ENCODE peak calls at places on chromosomes 2 and 18, in nine cellular contexts. One of them, this sample, is unnamed. For H3K9me3, the result is how much of the 10 kb centered on the place peaks cover.

GRCh38 chr2:215664847-215665525 is 229.1 kb upstream of the FN1 start:
- DNase-seq in GM23248: peak
- DNase-seq in mammary epithelial cell: peak
- DNase-seq in pancreas: no peak
- DNase-seq in neural progenitor cell: no peak
- DNase-seq in testis: no peak
- DNase-seq in left ventricle myocardium inferior: no peak
- DNase-seq in ovary: no peak
- DNase-seq in cardiac muscle cell: peak
- DNase-seq in this sample: no peak

GRCh38 chr18:21004721-21005120 is 106.9 kb downstream of the ROCK1 start:
- DNase-seq in ovary: no peak
- DNase-seq in pancreas: no peak
- DNase-seq in testis: no peak
- DNase-seq in GM23248: peak
- DNase-seq in mammary epithelial cell: peak
- DNase-seq in left ventricle myocardium inferior: no peak
- DNase-seq in cardiac muscle cell: peak
- DNase-seq in neural progenitor cell: no peak
- DNase-seq in this sample: no peak

GRCh38 chr2:23510471-23510870 is 125.5 kb downstream of the KLHL29 start:
- DNase-seq in ovary: no peak
- DNase-seq in left ventricle myocardium inferior: peak
- DNase-seq in neural progenitor cell: no peak
- DNase-seq in testis: no peak
- DNase-seq in GM23248: no peak
- DNase-seq in pancreas: no peak
- DNase-seq in cardiac muscle cell: no peak
- DNase-seq in mammary epithelial cell: no peak
- DNase-seq in this sample: no peak

GRCh38 chr2:102181376-102181775 is 5.4 kb upstream of the IL1RL2 start:
- DNase-seq in left ventricle myocardium inferior: no peak
- DNase-seq in cardiac muscle cell: peak
- DNase-seq in testis: no peak
- DNase-seq in pancreas: no peak
- DNase-seq in mammary epithelial cell: no peak
- DNase-seq in neural progenitor cell: no peak
- DNase-seq in GM23248: no peak
- DNase-seq in ovary: no peak
- DNase-seq in this sample: no peak

GRCh38 chr2:161988589-161988988 is 85.4 kb downstream of the DPP4 start:
- DNase-seq in testis: no peak
- DNase-seq in cardiac muscle cell: no peak
- DNase-seq in mammary epithelial cell: no peak
- DNase-seq in pancreas: no peak
- DNase-seq in GM23248: peak
- DNase-seq in ovary: no peak
- DNase-seq in left ventricle myocardium inferior: no peak
- DNase-seq in neural progenitor cell: peak
- DNase-seq in this sample: no peak

GRCh38 chr18:6509417-6510198 is 94.9 kb upstream of the L3MBTL4 start:
- DNase-seq in ovary: no peak
- DNase-seq in testis: no peak
- DNase-seq in GM23248: no peak
- DNase-seq in pancreas: no peak
- DNase-seq in neural progenitor cell: peak
- DNase-seq in left ventricle myocardium inferior: no peak
- DNase-seq in mammary epithelial cell: peak
- DNase-seq in cardiac muscle cell: peak
- DNase-seq in this sample: no peak

GRCh38 chr18:13455960-13456471 is 237.5 kb downstream of the LDLRAD4 start:
- DNase-seq in left ventricle myocardium inferior: no peak
- DNase-seq in GM23248: no peak
- DNase-seq in testis: no peak
- DNase-seq in ovary: no peak
- DNase-seq in pancreas: no peak
- DNase-seq in neural progenitor cell: no peak
- DNase-seq in mammary epithelial cell: no peak
- DNase-seq in cardiac muscle cell: no peak
- DNase-seq in this sample: peak

GRCh38 chr2:178109813-178110212 is 2.4 kb upstream of the RBM45 start:
- DNase-seq in cardiac muscle cell: peak
- DNase-seq in GM23248: peak
- DNase-seq in neural progenitor cell: peak
- DNase-seq in pancreas: no peak
- DNase-seq in ovary: no peak
- DNase-seq in mammary epithelial cell: peak
- DNase-seq in left ventricle myocardium inferior: no peak
- DNase-seq in testis: no peak
- DNase-seq in this sample: peak

GRCh38 chr2:67108231-67108630 is 288.9 kb upstream of the ETAA1 start:
- DNase-seq in ovary: no peak
- DNase-seq in neural progenitor cell: no peak
- DNase-seq in testis: no peak
- DNase-seq in mammary epithelial cell: peak
- DNase-seq in cardiac muscle cell: no peak
- DNase-seq in pancreas: peak
- DNase-seq in GM23248: no peak
- DNase-seq in left ventricle myocardium inferior: no peak
- DNase-seq in this sample: peak

GRCh38 chr18:525066-525797 is 24.7 kb upstream of the COLEC12 start:
- DNase-seq in neural progenitor cell: no peak
- DNase-seq in GM23248: peak
- DNase-seq in cardiac muscle cell: peak
- DNase-seq in testis: no peak
- DNase-seq in mammary epithelial cell: peak
- DNase-seq in ovary: no peak
- DNase-seq in pancreas: no peak
- DNase-seq in left ventricle myocardium inferior: no peak
- DNase-seq in this sample: no peak

GRCh38 chr2:110866496-110866895 is 134.1 kb downstream of the ACOXL start:
- DNase-seq in left ventricle myocardium inferior: no peak
- DNase-seq in cardiac muscle cell: no peak
- DNase-seq in mammary epithelial cell: no peak
- DNase-seq in neural progenitor cell: peak
- DNase-seq in testis: no peak
- DNase-seq in GM23248: no peak
- DNase-seq in pancreas: no peak
- DNase-seq in ovary: no peak
- DNase-seq in this sample: no peak

GRCh38 chr18:54904521-54904920 is 54.7 kb downstream of the CCDC68 start:
- DNase-seq in neural progenitor cell: no peak
- DNase-seq in ovary: no peak
- DNase-seq in GM23248: no peak
- DNase-seq in mammary epithelial cell: no peak
- DNase-seq in testis: no peak
- DNase-seq in cardiac muscle cell: no peak
- DNase-seq in pancreas: no peak
- DNase-seq in left ventricle myocardium inferior: no peak
- DNase-seq in this sample: no peak

GRCh38 chr2:50018938-50019337 is 864.6 kb upstream of the FSHR start:
- DNase-seq in mammary epithelial cell: peak
- DNase-seq in neural progenitor cell: no peak
- DNase-seq in ovary: no peak
- DNase-seq in pancreas: no peak
- DNase-seq in GM23248: no peak
- DNase-seq in cardiac muscle cell: no peak
- DNase-seq in testis: no peak
- DNase-seq in left ventricle myocardium inferior: no peak
- DNase-seq in this sample: no peak

GRCh38 chr2:196131949-196132925 is 39.1 kb downstream of the STK17B start:
- DNase-seq in testis: no peak
- DNase-seq in mammary epithelial cell: no peak
- DNase-seq in cardiac muscle cell: peak
- DNase-seq in pancreas: no peak
- DNase-seq in ovary: no peak
- DNase-seq in neural progenitor cell: peak
- DNase-seq in GM23248: peak
- DNase-seq in left ventricle myocardium inferior: no peak
- DNase-seq in this sample: no peak

GRCh38 chr18:9941660-9942059 is 27.8 kb downstream of the VAPA start:
- DNase-seq in pancreas: no peak
- DNase-seq in GM23248: no peak
- DNase-seq in cardiac muscle cell: no peak
- DNase-seq in ovary: no peak
- DNase-seq in left ventricle myocardium inferior: no peak
- DNase-seq in neural progenitor cell: no peak
- DNase-seq in mammary epithelial cell: no peak
- DNase-seq in testis: no peak
- DNase-seq in this sample: no peak

GRCh38 chr18:9946831-9947230 is 33.0 kb downstream of the VAPA start:
- DNase-seq in GM23248: peak
- DNase-seq in pancreas: no peak
- DNase-seq in cardiac muscle cell: no peak
- DNase-seq in testis: no peak
- DNase-seq in left ventricle myocardium inferior: no peak
- DNase-seq in mammary epithelial cell: peak
- DNase-seq in ovary: no peak
- DNase-seq in neural progenitor cell: no peak
- DNase-seq in this sample: no peak

GRCh38 chr18:9947248-9947647 is 33.4 kb downstream of the VAPA start:
- DNase-seq in testis: no peak
- DNase-seq in mammary epithelial cell: peak
- DNase-seq in cardiac muscle cell: no peak
- DNase-seq in pancreas: no peak
- DNase-seq in ovary: no peak
- DNase-seq in GM23248: peak
- DNase-seq in left ventricle myocardium inferior: no peak
- DNase-seq in neural progenitor cell: no peak
- DNase-seq in this sample: no peak

GRCh38 chr18:9943311-9943710 is 29.5 kb downstream of the VAPA start:
- DNase-seq in cardiac muscle cell: no peak
- DNase-seq in neural progenitor cell: no peak
- DNase-seq in testis: no peak
- DNase-seq in left ventricle myocardium inferior: no peak
- DNase-seq in pancreas: no peak
- DNase-seq in mammary epithelial cell: no peak
- DNase-seq in ovary: no peak
- DNase-seq in GM23248: no peak
- DNase-seq in this sample: no peak

DNA sequence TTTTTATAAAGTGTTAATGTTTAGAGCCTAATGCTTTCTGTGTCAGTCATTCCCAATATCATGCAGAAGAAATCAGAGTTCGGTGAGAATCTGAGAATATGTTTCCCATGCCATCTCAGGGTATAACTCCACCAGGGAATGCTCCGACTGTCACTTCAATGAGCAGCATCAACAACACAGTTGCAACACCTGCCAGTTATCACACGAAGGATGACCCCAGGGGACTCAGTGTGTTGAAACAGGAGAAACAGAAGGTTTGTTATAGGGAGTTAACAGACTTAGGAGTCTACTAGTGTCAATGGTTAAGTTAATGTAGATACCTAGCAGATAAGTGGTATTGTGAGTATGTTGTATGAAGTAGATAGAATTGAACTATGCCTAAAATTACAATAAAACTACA is 31.0 kb downstream of the VAPA start:
- DNase-seq in neural progenitor cell: no peak
- DNase-seq in ovary: no peak
- DNase-seq in left ventricle myocardium inferior: no peak
- DNase-seq in cardiac muscle cell: no peak
- DNase-seq in GM23248: no peak
- DNase-seq in testis: no peak
- DNase-seq in pancreas: no peak
- DNase-seq in mammary epithelial cell: no peak
- DNase-seq in this sample: no peak
- H3K27ac ChIP-seq in neural progenitor cell: no peak
- H3K27ac ChIP-seq in ovary: no peak
- H3K27ac ChIP-seq in left ventricle myocardium inferior: no peak
- H3K27ac ChIP-seq in cardiac muscle cell: no peak
- H3K27ac ChIP-seq in GM23248: no peak
- H3K27ac ChIP-seq in testis: no peak
- H3K27ac ChIP-seq in pancreas: no peak
- H3K27ac ChIP-seq in mammary epithelial cell: no peak
- H3K27ac ChIP-seq in this sample: no peak

GRCh38 chr2:10329880-10330699 is 27.4 kb downstream of the HPCAL1 start:
- DNase-seq in GM23248: peak
- DNase-seq in cardiac muscle cell: peak
- DNase-seq in neural progenitor cell: no peak
- DNase-seq in testis: no peak
- DNase-seq in ovary: no peak
- DNase-seq in mammary epithelial cell: no peak
- DNase-seq in pancreas: no peak
- DNase-seq in left ventricle myocardium inferior: no peak
- DNase-seq in this sample: peak
- H3K4me3 ChIP-seq in GM23248: peak
- H3K4me3 ChIP-seq in cardiac muscle cell: no peak
- H3K4me3 ChIP-seq in neural progenitor cell: no peak
- H3K4me3 ChIP-seq in testis: no peak
- H3K4me3 ChIP-seq in ovary: no peak
- H3K4me3 ChIP-seq in mammary epithelial cell: no peak
- H3K4me3 ChIP-seq in pancreas: no peak
- H3K4me3 ChIP-seq in left ventricle myocardium inferior: peak
- H3K4me3 ChIP-seq in this sample: peak

GRCh38 chr2:226759768-226760167 is 39.9 kb downstream of the IRS1 start:
- DNase-seq in mammary epithelial cell: no peak
- DNase-seq in cardiac muscle cell: no peak
- DNase-seq in neural progenitor cell: no peak
- DNase-seq in pancreas: no peak
- DNase-seq in ovary: no peak
- DNase-seq in testis: no peak
- DNase-seq in left ventricle myocardium inferior: no peak
- DNase-seq in GM23248: no peak
- DNase-seq in this sample: no peak

GRCh38 chr2:226760412-226761194 is 39.0 kb downstream of the IRS1 start:
- DNase-seq in pancreas: no peak
- DNase-seq in left ventricle myocardium inferior: no peak
- DNase-seq in cardiac muscle cell: peak
- DNase-seq in mammary epithelial cell: peak
- DNase-seq in ovary: no peak
- DNase-seq in GM23248: peak
- DNase-seq in neural progenitor cell: no peak
- DNase-seq in testis: no peak
- DNase-seq in this sample: peak

GRCh38 chr2:226761195-226761583 is 38.4 kb downstream of the IRS1 start:
- DNase-seq in pancreas: no peak
- DNase-seq in neural progenitor cell: no peak
- DNase-seq in ovary: no peak
- DNase-seq in cardiac muscle cell: no peak
- DNase-seq in GM23248: no peak
- DNase-seq in left ventricle myocardium inferior: no peak
- DNase-seq in mammary epithelial cell: no peak
- DNase-seq in testis: no peak
- DNase-seq in this sample: no peak

GRCh38 chr2:226766352-226767055 is 33.1 kb downstream of the IRS1 start:
- DNase-seq in ovary: no peak
- DNase-seq in mammary epithelial cell: peak
- DNase-seq in neural progenitor cell: no peak
- DNase-seq in testis: no peak
- DNase-seq in GM23248: peak
- DNase-seq in left ventricle myocardium inferior: no peak
- DNase-seq in cardiac muscle cell: no peak
- DNase-seq in pancreas: no peak
- DNase-seq in this sample: no peak

GRCh38 chr2:226763320-226763719 is 36.3 kb downstream of the IRS1 start:
- DNase-seq in cardiac muscle cell: no peak
- DNase-seq in neural progenitor cell: no peak
- DNase-seq in testis: no peak
- DNase-seq in pancreas: no peak
- DNase-seq in ovary: no peak
- DNase-seq in GM23248: peak
- DNase-seq in mammary epithelial cell: peak
- DNase-seq in left ventricle myocardium inferior: no peak
- DNase-seq in this sample: no peak
- H3K9me3 ChIP-seq in cardiac muscle cell: under half
- H3K9me3 ChIP-seq in neural progenitor cell: under half
- H3K9me3 ChIP-seq in testis: under half
- H3K9me3 ChIP-seq in pancreas: under half
- H3K9me3 ChIP-seq in ovary: under half
- H3K9me3 ChIP-seq in GM23248: under half
- H3K9me3 ChIP-seq in mammary epithelial cell: under half
- H3K9me3 ChIP-seq in left ventricle myocardium inferior: under half
- H3K9me3 ChIP-seq in this sample: under half

GRCh38 chr2:197707316-197708213 is 2.4 kb downstream of the MARS2 start:
- DNase-seq in left ventricle myocardium inferior: no peak
- DNase-seq in testis: no peak
- DNase-seq in neural progenitor cell: peak
- DNase-seq in mammary epithelial cell: peak
- DNase-seq in cardiac muscle cell: peak
- DNase-seq in GM23248: peak
- DNase-seq in ovary: no peak
- DNase-seq in pancreas: no peak
- DNase-seq in this sample: peak
- H3K27ac ChIP-seq in left ventricle myocardium inferior: no peak
- H3K27ac ChIP-seq in testis: no peak
- H3K27ac ChIP-seq in neural progenitor cell: no peak
- H3K27ac ChIP-seq in mammary epithelial cell: peak
- H3K27ac ChIP-seq in cardiac muscle cell: no peak
- H3K27ac ChIP-seq in GM23248: peak
- H3K27ac ChIP-seq in ovary: no peak
- H3K27ac ChIP-seq in pancreas: no peak
- H3K27ac ChIP-seq in this sample: no peak

This sample was measured in small intestine.